ENCODE peak calls at places on chromosomes 5 and 9, in ten cellular contexts. One of them, this sample, is unnamed.

GRCh38 chr9:101707708-101708107 is 30.7 kb downstream of the GRIN3A start:
- DNase-seq in GM10248: no peak
- DNase-seq in iPS DF 19.7: no peak
- DNase-seq in mesendoderm: no peak
- DNase-seq in OCI-M1: peak
- DNase-seq in NCI-H1930: no peak
- DNase-seq in mucosa of descending colon: no peak
- DNase-seq in GDM1: no peak
- DNase-seq in NCI-H187 treated with DMSO at 0.1 percent for 48 hours: no peak
- DNase-seq in NCI-H748 treated with DMSO at 0.1 percent for 48 hours: no peak
- DNase-seq in this sample: no peak

GRCh38 chr5:157562111-157562581 is 13.4 kb downstream of the ADAM19 start:
- DNase-seq in GM10248: no peak
- DNase-seq in iPS DF 19.7: no peak
- DNase-seq in mesendoderm: no peak
- DNase-seq in OCI-M1: no peak
- DNase-seq in NCI-H1930: no peak
- DNase-seq in mucosa of descending colon: no peak
- DNase-seq in GDM1: no peak
- DNase-seq in NCI-H187 treated with DMSO at 0.1 percent for 48 hours: no peak
- DNase-seq in NCI-H748 treated with DMSO at 0.1 percent for 48 hours: no peak
- DNase-seq in this sample: no peak

GRCh38 chr9:6630502-6631206 is 14.9 kb downstream of the GLDC start:
- DNase-seq in GM10248: no peak
- DNase-seq in iPS DF 19.7: no peak
- DNase-seq in mesendoderm: no peak
- DNase-seq in OCI-M1: no peak
- DNase-seq in NCI-H1930: no peak
- DNase-seq in mucosa of descending colon: no peak
- DNase-seq in GDM1: no peak
- DNase-seq in NCI-H187 treated with DMSO at 0.1 percent for 48 hours: no peak
- DNase-seq in NCI-H748 treated with DMSO at 0.1 percent for 48 hours: no peak
- DNase-seq in this sample: peak

GRCh38 chr5:97534166-97534565 is 351.1 kb upstream of the RIOK2 start:
- DNase-seq in GM10248: peak
- DNase-seq in iPS DF 19.7: peak
- DNase-seq in mesendoderm: peak
- DNase-seq in OCI-M1: peak
- DNase-seq in NCI-H1930: no peak
- DNase-seq in mucosa of descending colon: no peak
- DNase-seq in GDM1: no peak
- DNase-seq in NCI-H187 treated with DMSO at 0.1 percent for 48 hours: no peak
- DNase-seq in NCI-H748 treated with DMSO at 0.1 percent for 48 hours: no peak
- DNase-seq in this sample: no peak

GRCh38 chr5:122434120-122434519 is 122.1 kb downstream of the SNCAIP start:
- DNase-seq in GM10248: no peak
- DNase-seq in iPS DF 19.7: no peak
- DNase-seq in mesendoderm: no peak
- DNase-seq in OCI-M1: no peak
- DNase-seq in NCI-H1930: no peak
- DNase-seq in mucosa of descending colon: no peak
- DNase-seq in GDM1: no peak
- DNase-seq in NCI-H187 treated with DMSO at 0.1 percent for 48 hours: no peak
- DNase-seq in NCI-H748 treated with DMSO at 0.1 percent for 48 hours: peak
- DNase-seq in this sample: no peak

GRCh38 chr5:151718168-151718567 is 31.5 kb upstream of the SPARC start:
- DNase-seq in GM10248: no peak
- DNase-seq in iPS DF 19.7: no peak
- DNase-seq in mesendoderm: no peak
- DNase-seq in OCI-M1: no peak
- DNase-seq in NCI-H1930: no peak
- DNase-seq in mucosa of descending colon: no peak
- DNase-seq in GDM1: no peak
- DNase-seq in NCI-H187 treated with DMSO at 0.1 percent for 48 hours: no peak
- DNase-seq in NCI-H748 treated with DMSO at 0.1 percent for 48 hours: no peak
- DNase-seq in this sample: no peak

GRCh38 chr5:59116231-59116900 is 533.5 kb downstream of the RAB3C start:
- DNase-seq in GM10248: no peak
- DNase-seq in iPS DF 19.7: no peak
- DNase-seq in mesendoderm: no peak
- DNase-seq in OCI-M1: no peak
- DNase-seq in NCI-H1930: no peak
- DNase-seq in mucosa of descending colon: no peak
- DNase-seq in GDM1: no peak
- DNase-seq in NCI-H187 treated with DMSO at 0.1 percent for 48 hours: no peak
- DNase-seq in NCI-H748 treated with DMSO at 0.1 percent for 48 hours: no peak
- DNase-seq in this sample: no peak

GRCh38 chr5:72358925-72359324 is 38.8 kb downstream of the PTCD2 start:
- DNase-seq in GM10248: no peak
- DNase-seq in iPS DF 19.7: no peak
- DNase-seq in mesendoderm: no peak
- DNase-seq in OCI-M1: no peak
- DNase-seq in NCI-H1930: no peak
- DNase-seq in mucosa of descending colon: no peak
- DNase-seq in GDM1: no peak
- DNase-seq in NCI-H187 treated with DMSO at 0.1 percent for 48 hours: no peak
- DNase-seq in NCI-H748 treated with DMSO at 0.1 percent for 48 hours: no peak
- DNase-seq in this sample: no peak

GRCh38 chr5:128597151-128597550 is 59.1 kb upstream of the FBN2 start:
- DNase-seq in GM10248: no peak
- DNase-seq in iPS DF 19.7: no peak
- DNase-seq in mesendoderm: peak
- DNase-seq in OCI-M1: no peak
- DNase-seq in NCI-H1930: no peak
- DNase-seq in mucosa of descending colon: no peak
- DNase-seq in GDM1: no peak
- DNase-seq in NCI-H187 treated with DMSO at 0.1 percent for 48 hours: no peak
- DNase-seq in NCI-H748 treated with DMSO at 0.1 percent for 48 hours: no peak
- DNase-seq in this sample: no peak

GRCh38 chr5:171757853-171758535 is 27.6 kb upstream of the SMIM23 start:
- DNase-seq in GM10248: no peak
- DNase-seq in iPS DF 19.7: no peak
- DNase-seq in mesendoderm: no peak
- DNase-seq in OCI-M1: no peak
- DNase-seq in NCI-H1930: no peak
- DNase-seq in mucosa of descending colon: no peak
- DNase-seq in GDM1: no peak
- DNase-seq in NCI-H187 treated with DMSO at 0.1 percent for 48 hours: no peak
- DNase-seq in NCI-H748 treated with DMSO at 0.1 percent for 48 hours: no peak
- DNase-seq in this sample: no peak

GRCh38 chr9:115198018-115198417 is 80.1 kb upstream of the TNC start:
- DNase-seq in GM10248: no peak
- DNase-seq in iPS DF 19.7: no peak
- DNase-seq in mesendoderm: peak
- DNase-seq in OCI-M1: no peak
- DNase-seq in NCI-H1930: no peak
- DNase-seq in mucosa of descending colon: no peak
- DNase-seq in GDM1: no peak
- DNase-seq in NCI-H187 treated with DMSO at 0.1 percent for 48 hours: no peak
- DNase-seq in NCI-H748 treated with DMSO at 0.1 percent for 48 hours: no peak
- DNase-seq in this sample: no peak

GRCh38 chr9:71793386-71794105 is 25.2 kb upstream of the CEMIP2 start:
- DNase-seq in GM10248: no peak
- DNase-seq in iPS DF 19.7: peak
- DNase-seq in mesendoderm: peak
- DNase-seq in OCI-M1: no peak
- DNase-seq in NCI-H1930: no peak
- DNase-seq in mucosa of descending colon: no peak
- DNase-seq in GDM1: no peak
- DNase-seq in NCI-H187 treated with DMSO at 0.1 percent for 48 hours: no peak
- DNase-seq in NCI-H748 treated with DMSO at 0.1 percent for 48 hours: no peak
- DNase-seq in this sample: no peak

GRCh38 chr5:132260714-132261615 is 3.5 kb downstream of the PDLIM4 start:
- DNase-seq in GM10248: peak
- DNase-seq in iPS DF 19.7: no peak
- DNase-seq in mesendoderm: no peak
- DNase-seq in OCI-M1: peak
- DNase-seq in NCI-H1930: no peak
- DNase-seq in mucosa of descending colon: no peak
- DNase-seq in GDM1: no peak
- DNase-seq in NCI-H187 treated with DMSO at 0.1 percent for 48 hours: no peak
- DNase-seq in NCI-H748 treated with DMSO at 0.1 percent for 48 hours: no peak
- DNase-seq in this sample: peak

GRCh38 chr5:43815504-43815903 is 212.5 kb downstream of the NNT start:
- DNase-seq in GM10248: no peak
- DNase-seq in iPS DF 19.7: no peak
- DNase-seq in mesendoderm: peak
- DNase-seq in OCI-M1: peak
- DNase-seq in NCI-H1930: no peak
- DNase-seq in mucosa of descending colon: no peak
- DNase-seq in GDM1: no peak
- DNase-seq in NCI-H187 treated with DMSO at 0.1 percent for 48 hours: no peak
- DNase-seq in NCI-H748 treated with DMSO at 0.1 percent for 48 hours: no peak
- DNase-seq in this sample: no peak